ENCODE peak calls at places on chromosomes 13 and 19, in ten cellular contexts. O, V, B, C, Z, R, E, S, M and I are unnamed samples.

GRCh38 chr19:39843919-39844793 is 2.0 kb downstream of the FBL start:
- DNase-seq in B (peak; percentile 53), M (no peak), S (peak; percentile 15), E (peak; percentile 32), O (peak; percentile 73), R (no peak), V (peak; percentile 64), Z (no peak), C (no peak), I (no peak)

GRCh38 chr13:112136095-112136494 is 69.1 kb downstream of the SOX1 start:
- DNase-seq in Z (no peak), R (no peak), O (no peak), S (no peak), M (no peak), V (no peak), C (peak; percentile 29), E (no peak), B (no peak), I (peak; percentile 71)

GRCh38 chr13:21009036-21009435 is 52.4 kb downstream of the LATS2 start:
- DNase-seq in B (no peak), R (no peak), S (no peak), Z (no peak), M (no peak), E (no peak), C (peak; percentile 17), O (no peak), V (no peak), I (peak; percentile 51)

GRCh38 chr19:42140125-42140754 is 8.0 kb upstream of the POU2F2 start:
- DNase-seq in M (no peak), O (peak; percentile 35), Z (peak; percentile 68), S (no peak), V (peak; percentile 8), E (peak; percentile 66), R (no peak), C (no peak), B (peak; percentile 91), I (no peak)

GRCh38 chr19:41796362-41796761 is at the start of gene CEACAM3:
- DNase-seq in R (no peak), Z (no peak), B (no peak), S (no peak), M (no peak), O (no peak), C (no peak), E (no peak), V (no peak), I (no peak)

GRCh38 chr13:30835442-30835841 is 70.6 kb upstream of the MEDAG start:
- DNase-seq in C (no peak), O (no peak), V (no peak), M (no peak), R (no peak), Z (no peak), B (no peak), E (no peak), S (peak; percentile 61), I (no peak)

GRCh38 chr19:8638078-8638619 is 7.7 kb downstream of the NFILZ start:
- DNase-seq in Z (no peak), B (no peak), E (peak; percentile 89), M (no peak), C (no peak), R (no peak), O (no peak), S (no peak), V (peak; percentile 67), I (no peak)

GRCh38 chr13:39108746-39109145 is 70.5 kb downstream of the NHLRC3 start:
- DNase-seq in O (no peak), Z (no peak), R (no peak), E (no peak), S (no peak), M (no peak), B (no peak), V (no peak), C (no peak), I (no peak)

GRCh38 chr13:19622189-19622588 is 11.3 kb upstream of the MPHOSPH8 start:
- DNase-seq in Z (no peak), R (no peak), V (no peak), E (no peak), B (no peak), S (no peak), C (no peak), O (no peak), M (no peak), I (no peak)

GRCh38 chr13:19618925-19619324 is 14.5 kb upstream of the MPHOSPH8 start:
- DNase-seq in V (peak; percentile 66), Z (no peak), M (no peak), O (peak; percentile 51), S (no peak), R (peak; percentile 35), B (no peak), C (no peak), E (peak; percentile 10), I (no peak)
- TF ChIP-seq CTCF in V (peak; percentile 85), Z (no peak), M (no peak), O (peak; percentile 59), S (peak; percentile 76), R (peak; percentile 68), B (peak; percentile 80), C (no peak), E (peak; percentile 90), I (peak; percentile 69)

GRCh38 chr19:1469936-1470863 is 8.8 kb downstream of the C19orf25 start:
- DNase-seq in S (no peak), M (peak; percentile 57), V (peak; percentile 61), Z (peak; percentile 56), R (peak; percentile 42), O (peak; percentile 36), E (no peak), C (no peak), B (peak; percentile 48), I (no peak)

GRCh38 chr19:1472227-1473055 is 6.6 kb downstream of the C19orf25 start:
- DNase-seq in R (no peak), Z (peak; percentile 42), M (no peak), O (no peak), E (no peak), C (no peak), B (no peak), S (no peak), V (no peak), I (no peak)

GRCh38 chr19:1473056-1473400 is 6.0 kb downstream of the C19orf25 start:
- DNase-seq in B (no peak), R (no peak), V (no peak), Z (peak; percentile 49), C (no peak), E (no peak), O (no peak), M (no peak), S (no peak), I (no peak)

GRCh38 chr19:1470864-1471513 is 8.0 kb downstream of the C19orf25 start:
- DNase-seq in B (peak; percentile 44), Z (peak; percentile 56), C (no peak), M (no peak), E (no peak), R (no peak), O (no peak), S (no peak), V (peak; percentile 54), I (no peak)

GRCh38 chr19:1471514-1472107 is 7.4 kb downstream of the C19orf25 start:
- DNase-seq in R (no peak), O (no peak), C (no peak), B (no peak), M (no peak), Z (peak; percentile 49), V (peak; percentile 31), S (no peak), E (no peak), I (no peak)
- TF ChIP-seq CTCF in R (peak; percentile 37), O (no peak), C (no peak), B (no peak), M (no peak), Z (no peak), V (peak; percentile 41), S (peak; percentile 22), E (peak; percentile 5), I (peak; percentile 55)

GRCh38 chr19:6396305-6396704 is 3.3 kb upstream of the GTF2F1 start:
- DNase-seq in S (no peak), B (no peak), C (no peak), Z (no peak), M (no peak), R (no peak), E (no peak), O (no peak), V (no peak), I (peak; percentile 86)

GRCh38 chr19:6392219-6393073 is 518 bp downstream of the GTF2F1 start:
- DNase-seq in M (no peak), B (no peak), C (no peak), R (no peak), Z (no peak), E (no peak), V (no peak), S (no peak), O (no peak), I (no peak)

GRCh38 chr19:6394831-6395230 is 1.9 kb upstream of the GTF2F1 start:
- DNase-seq in Z (no peak), V (no peak), R (no peak), B (no peak), M (no peak), S (no peak), C (no peak), O (no peak), E (no peak), I (no peak)

GRCh38 chr19:6393982-6394412 is 1.0 kb upstream of the GTF2F1 start:
- DNase-seq in B (no peak), V (no peak), R (no peak), O (no peak), E (no peak), M (no peak), C (no peak), S (no peak), Z (no peak), I (no peak)

DNA sequence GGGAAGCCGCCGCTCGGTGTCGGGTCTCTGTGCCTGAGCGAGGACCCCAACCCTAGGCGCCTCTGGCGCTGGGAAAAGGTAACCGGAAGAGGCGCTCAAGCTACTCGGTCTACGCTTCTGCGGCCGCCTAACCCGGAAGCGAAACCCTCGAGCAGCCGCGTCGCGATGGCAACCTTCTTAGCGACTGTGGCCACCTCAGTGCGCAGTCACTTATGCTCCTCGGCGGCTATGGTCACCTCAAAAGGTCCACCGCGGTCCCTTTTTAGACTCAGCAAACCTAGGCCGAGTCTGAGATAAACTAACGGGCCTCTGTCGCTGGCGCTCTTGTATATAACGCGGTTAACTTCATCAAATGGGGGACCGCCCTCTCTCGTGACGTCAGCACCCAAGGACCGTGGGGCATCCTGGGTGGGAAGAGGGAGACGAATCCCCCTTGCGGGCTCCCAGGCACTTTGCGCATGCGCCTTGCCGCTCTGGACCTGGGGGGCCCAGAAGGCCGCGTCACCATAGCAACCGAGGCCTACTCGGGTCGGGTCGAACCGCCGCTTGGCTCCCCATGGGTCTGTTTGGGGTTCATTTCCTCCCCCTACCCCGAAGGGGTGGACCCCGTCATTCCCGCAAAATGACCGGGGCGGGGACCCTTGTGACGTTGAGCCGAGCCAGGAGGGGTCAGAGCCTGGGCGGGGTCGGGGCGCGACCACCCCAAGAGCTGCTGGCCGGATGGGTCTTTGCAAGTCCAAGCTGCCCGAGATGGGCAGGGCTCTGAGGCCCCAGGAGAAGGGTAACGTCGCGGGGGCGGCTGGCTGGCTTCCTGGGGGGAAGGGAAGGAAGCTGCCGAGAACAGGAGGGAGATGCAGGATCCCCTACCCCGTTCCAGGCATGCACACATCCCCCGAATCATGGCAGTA is at the start of gene GTF2F1:
- DNase-seq in V (peak; percentile 93), E (peak; percentile 93), Z (peak; percentile 98), S (peak; percentile 91), R (peak; percentile 90), C (peak; percentile 96), M (peak; percentile 92), B (peak; percentile 97), O (peak; percentile 97), I (peak; percentile 97)
- TF ChIP-seq CTCF in V (peak; percentile 25), E (no peak), Z (no peak), S (peak; percentile 19), R (no peak), C (no peak), M (no peak), B (no peak), O (peak; percentile 13), I (peak; percentile 34)

DNA sequence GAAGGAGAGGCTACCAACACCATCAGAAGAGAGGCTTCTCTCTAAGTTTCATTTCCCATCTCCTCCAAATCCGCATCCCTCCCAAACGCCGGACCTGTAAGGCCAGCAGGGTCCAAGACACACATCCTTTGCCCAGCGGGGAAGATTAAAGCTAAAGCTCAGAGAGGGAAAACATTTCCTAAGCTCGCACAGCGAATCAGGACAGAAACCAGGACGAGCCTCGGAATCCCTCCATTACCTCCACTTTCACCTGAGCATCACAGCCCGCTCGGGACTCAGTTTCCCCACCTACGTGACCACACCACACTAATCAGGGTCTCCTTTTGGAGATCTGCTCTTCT is 711 bp upstream of the FOSB start:
- DNase-seq in B (no peak), O (no peak), C (no peak), R (no peak), S (no peak), E (no peak), Z (no peak), V (no peak), M (no peak), I (no peak)
- TF ChIP-seq CTCF in B (no peak), O (no peak), C (no peak), R (no peak), S (no peak), E (no peak), Z (no peak), V (no peak), M (no peak), I (no peak)